ENCODE peak calls at places on chromosome 21, in seven cellular contexts. M, G, E, D, H, L and U are unnamed samples.

GRCh38 chr21:41611966-41612606 is 104.1 kb upstream of the TMPRSS2 start:
- DNase-seq in M (peak), L (no peak), D (peak), E (peak), H (no peak), G (no peak), U (no peak)

GRCh38 chr21:25878334-25878733 is 143.6 kb downstream of the GABPA start:
- DNase-seq in D (no peak), E (no peak), G (no peak), H (no peak), L (no peak), M (peak), U (no peak)

GRCh38 chr21:42811960-42812359 is 67.4 kb downstream of the WDR4 start:
- DNase-seq in E (no peak), G (no peak), M (no peak), H (no peak), D (no peak), L (no peak), U (no peak)

GRCh38 chr21:43611598-43612369 is 47.5 kb downstream of the HSF2BP start:
- DNase-seq in G (peak), M (peak), D (no peak), E (peak), H (no peak), L (no peak), U (no peak)

GRCh38 chr21:32494946-32495703 is 82.6 kb downstream of the EVA1C start:
- DNase-seq in E (peak), D (no peak), M (peak), L (no peak), G (no peak), H (no peak), U (peak)

GRCh38 chr21:36478207-36478701 is 1.7 kb downstream of the CLDN14 start:
- DNase-seq in E (peak), H (no peak), G (no peak), D (peak), M (peak), L (no peak), U (peak)

GRCh38 chr21:37767984-37768383 is 148.3 kb downstream of the KCNJ6 start:
- DNase-seq in E (no peak), M (peak), D (no peak), G (no peak), L (no peak), H (no peak), U (no peak)

GRCh38 chr21:43340491-43341348 is 86.2 kb downstream of the SIK1 start:
- DNase-seq in G (no peak), E (peak), H (no peak), D (peak), M (peak), L (no peak), U (no peak)

GRCh38 chr21:36769051-36769867 is 70.3 kb downstream of the SIM2 start:
- DNase-seq in E (no peak), L (no peak), H (no peak), M (no peak), D (no peak), G (no peak), U (no peak)

GRCh38 chr21:39185157-39185556 is 1.9 kb upstream of the PSMG1 start:
- DNase-seq in G (no peak), E (no peak), D (no peak), M (no peak), L (no peak), H (no peak), U (no peak)

GRCh38 chr21:42509239-42509638 is 4.4 kb upstream of the SLC37A1 start:
- DNase-seq in H (no peak), D (no peak), L (no peak), E (no peak), M (no peak), G (no peak), U (no peak)

GRCh38 chr21:37848721-37849490 is 67.4 kb downstream of the KCNJ6 start:
- DNase-seq in L (no peak), E (no peak), D (no peak), M (no peak), H (no peak), G (no peak), U (no peak)

GRCh38 chr21:42861311-42862122 is 17.8 kb downstream of the WDR4 start:
- DNase-seq in H (no peak), D (no peak), E (no peak), G (no peak), L (no peak), M (no peak), U (no peak)

GRCh38 chr21:33531007-33531406 is 10.9 kb downstream of the GART start:
- DNase-seq in D (no peak), M (no peak), E (no peak), L (no peak), H (no peak), G (no peak), U (no peak)
- H3K27ac ChIP-seq in D (no peak), M (no peak), E (no peak), L (no peak), H (no peak), G (no peak), U (no peak)

GRCh38 chr21:30194701-30195299 is 21.1 kb downstream of the CLDN8 start:
- DNase-seq in G (no peak), H (no peak), D (peak), E (peak), M (peak), L (no peak), U (peak)
- H3K27ac ChIP-seq in G (no peak), H (no peak), D (no peak), E (no peak), M (no peak), L (no peak), U (no peak)

DNA sequence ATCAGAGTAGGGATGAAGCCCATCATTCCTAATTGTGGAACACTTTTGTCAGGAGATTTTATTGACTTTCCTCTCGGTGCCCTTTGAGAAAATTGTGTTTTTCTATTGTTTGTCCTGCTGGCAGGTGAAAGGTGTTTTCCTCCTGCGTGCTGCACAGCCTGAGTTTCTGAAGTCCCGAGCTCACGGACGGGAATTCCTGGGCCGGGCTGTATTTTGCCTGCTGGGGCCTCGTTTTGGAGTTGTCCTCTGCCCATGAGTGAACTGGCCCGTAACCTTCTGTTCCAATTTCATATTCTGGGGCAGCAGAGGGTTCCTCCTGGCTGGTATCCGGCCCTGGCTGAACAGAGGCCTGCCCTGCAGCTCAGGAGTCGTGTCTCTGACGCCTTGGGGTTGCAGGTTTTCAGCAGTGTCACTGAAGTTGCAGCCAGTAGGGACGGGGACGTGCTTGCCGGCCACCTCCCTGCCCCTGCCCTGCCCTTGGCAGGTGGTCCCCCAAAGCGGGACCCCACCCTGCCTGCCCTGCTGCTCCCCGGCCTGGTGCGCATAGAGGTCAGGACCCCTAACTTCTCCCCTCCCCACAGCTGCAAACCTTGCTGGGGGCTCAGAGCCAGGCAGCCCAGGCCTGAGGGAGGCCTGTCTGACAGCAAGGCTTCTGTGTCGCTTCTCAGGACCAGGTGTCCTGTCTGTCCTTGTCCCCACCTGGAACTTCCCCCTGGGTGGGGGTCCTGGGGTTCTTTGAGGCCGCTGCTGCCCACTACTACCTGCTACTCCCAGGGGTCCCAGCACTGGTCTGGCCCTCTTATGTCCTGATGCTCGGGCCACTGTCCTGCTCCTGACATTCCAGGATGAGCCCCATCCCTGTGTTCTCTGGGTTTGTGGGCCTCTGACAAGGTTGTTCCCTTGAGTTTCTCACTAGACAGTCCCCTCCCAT is 49.0 kb downstream of the SLX9 start:
- DNase-seq in M (no peak), L (no peak), E (no peak), G (no peak), H (no peak), D (no peak), U (no peak)
- H3K27ac ChIP-seq in M (no peak), L (no peak), E (no peak), G (no peak), H (no peak), D (no peak), U (no peak)

GRCh38 chr21:28410264-28410663 is 582.4 kb downstream of the LTN1 start:
- DNase-seq in G (no peak), L (no peak), E (no peak), M (no peak), D (no peak), H (no peak), U (no peak)
- H3K27ac ChIP-seq in G (no peak), L (no peak), E (no peak), M (no peak), D (no peak), H (no peak), U (no peak)

GRCh38 chr21:20997633-20998455 is at the start of gene NCAM2:
- DNase-seq in M (peak), H (no peak), L (peak), E (peak), D (no peak), G (no peak), U (peak)
- H3K27ac ChIP-seq in M (no peak), H (no peak), L (no peak), E (no peak), D (no peak), G (no peak), U (no peak)

DNA sequence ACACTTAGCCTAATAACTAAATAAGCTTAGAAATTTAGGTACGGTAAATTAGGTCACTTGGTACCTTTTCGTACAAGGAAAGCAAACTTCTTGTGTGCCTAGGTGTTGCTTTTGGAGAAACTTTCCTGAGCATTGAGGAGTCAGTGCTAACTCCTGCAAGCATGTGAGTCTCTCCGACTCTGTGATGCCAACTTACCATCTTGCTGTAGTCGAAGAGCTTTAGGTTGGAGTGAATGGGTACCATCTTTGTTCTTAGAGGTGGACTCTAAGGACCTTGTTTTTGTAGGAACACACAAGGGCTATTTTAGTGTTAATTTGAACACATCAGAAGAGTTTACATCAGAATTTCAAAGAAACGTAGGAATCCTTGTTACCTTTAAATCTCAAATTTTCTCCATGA is 688.9 kb downstream of the USP25 start:
- DNase-seq in G (peak), H (no peak), L (no peak), D (no peak), E (no peak), M (no peak), U (no peak)
- H3K27ac ChIP-seq in G (peak), H (peak), L (no peak), D (no peak), E (no peak), M (no peak), U (no peak)

GRCh38 chr21:35215870-35216269 is 166.8 kb upstream of the RUNX1 start:
- DNase-seq in G (no peak), E (no peak), H (no peak), M (no peak), L (no peak), D (no peak), U (no peak)
- H3K27ac ChIP-seq in G (no peak), E (no peak), H (no peak), M (peak), L (no peak), D (no peak), U (no peak)